ENCODE peak calls at places on chromosomes 16 and 17, in ten cellular contexts. V is anterior cingulate cortex; E is activated T-helper 1 cell treated with Interleukin-2 at 50 U/mL for 16 hours; N is COR-L47; G is NCI-H1417; R is RCC 7860; F is HTR-8/SVneo; B is HCT116; A is stimulated activated CD8-positive, alpha-beta memory T cell treated with anti-CD3 and anti-CD28 coated beads, Interleukin-4, amount 100 ng/mL, for 24 hours; W is head of caudate nucleus. Q is an unnamed sample.

GRCh38 chr17:45234641-45235040 is 13.0 kb downstream of the FMNL1 start:
- DNase-seq in V (no peak), E (no peak), N (peak; percentile 68), G (peak; percentile 33), R (peak; percentile 36), F (peak; percentile 61), B (no peak), A (no peak), W (no peak), Q (no peak)

GRCh38 chr16:87227651-87228015 is 89.6 kb downstream of the C16orf95 start:
- DNase-seq in V (no peak), E (no peak), N (no peak), G (no peak), R (no peak), F (no peak), B (no peak), A (no peak), W (no peak), Q (no peak)

GRCh38 chr17:42456223-42457106 is 2.2 kb upstream of the ATP6V0A1 start:
- DNase-seq in V (no peak), E (no peak), N (no peak), G (no peak), R (peak; percentile 47), F (peak; percentile 64), B (no peak), A (no peak), W (no peak), Q (no peak)

GRCh38 chr17:3415610-3416009 is 4.4 kb downstream of the OR3A3 start:
- DNase-seq in V (no peak), E (no peak), N (no peak), G (no peak), R (no peak), F (no peak), B (no peak), A (no peak), W (no peak), Q (no peak)

GRCh38 chr17:65630502-65630901 is 69.1 kb upstream of the AXIN2 start:
- DNase-seq in V (no peak), E (no peak), N (no peak), G (no peak), R (no peak), F (no peak), B (no peak), A (no peak), W (no peak), Q (no peak)

GRCh38 chr17:1077536-1078061 is 80.7 kb downstream of the TIMM22 start:
- DNase-seq in V (no peak), E (no peak), N (no peak), G (no peak), R (no peak), F (no peak), B (no peak), A (no peak), W (no peak), Q (no peak)

GRCh38 chr17:12959441-12959840 is 58.4 kb downstream of the ELAC2 start:
- DNase-seq in V (no peak), E (no peak), N (no peak), G (no peak), R (peak; percentile 6), F (no peak), B (no peak), A (no peak), W (no peak), Q (no peak)

GRCh38 chr16:24253192-24253591 is 2.9 kb upstream of the CACNG3 start:
- DNase-seq in V (no peak), E (no peak), N (peak; percentile 16), G (no peak), R (peak; percentile 38), F (peak; percentile 11), B (peak; percentile 34), A (no peak), W (peak; percentile 68), Q (peak; percentile 5)

GRCh38 chr17:7845359-7846062 is 9.4 kb upstream of the TMEM88 start:
- DNase-seq in V (no peak), E (no peak), N (no peak), G (no peak), R (no peak), F (no peak), B (no peak), A (no peak), W (no peak), Q (no peak)

GRCh38 chr16:52398491-52398960 is 148.4 kb downstream of the TOX3 start:
- DNase-seq in V (no peak), E (no peak), N (no peak), G (no peak), R (no peak), F (no peak), B (no peak), A (no peak), W (no peak), Q (no peak)

GRCh38 chr16:75380870-75381269 is 52.4 kb downstream of the CFDP1 start:
- DNase-seq in V (no peak), E (no peak), N (no peak), G (no peak), R (no peak), F (no peak), B (no peak), A (no peak), W (no peak), Q (no peak)

GRCh38 chr17:311119-311848 is 41.3 kb downstream of the RPH3AL start:
- DNase-seq in V (no peak), E (no peak), N (no peak), G (no peak), R (no peak), F (no peak), B (no peak), A (no peak), W (no peak), Q (no peak)

GRCh38 chr17:75288784-75289121 is 480 bp downstream of the SLC25A19 start:
- DNase-seq in V (no peak), E (no peak), N (peak; percentile 56), G (peak; percentile 88), R (peak; percentile 10), F (peak; percentile 62), B (no peak), A (peak; percentile 35), W (peak; percentile 33), Q (no peak)

GRCh38 chr16:50741225-50741807 is 570 bp upstream of the CYLD start:
- DNase-seq in V (no peak), E (no peak), N (no peak), G (no peak), R (no peak), F (no peak), B (no peak), A (no peak), W (peak; percentile 18), Q (no peak)

GRCh38 chr16:16047761-16048160 is 98.3 kb downstream of the ABCC1 start:
- DNase-seq in V (no peak), E (no peak), N (no peak), G (no peak), R (no peak), F (no peak), B (no peak), A (no peak), W (no peak), Q (no peak)

GRCh38 chr17:35879748-35880654 is at the start of gene CCL5:
- DNase-seq in V (no peak), E (peak; percentile 34), N (no peak), G (no peak), R (no peak), F (no peak), B (no peak), A (peak; percentile 41), W (no peak), Q (peak; percentile 32)

GRCh38 chr16:28981517-28981916 is 3.3 kb upstream of the LAT start:
- DNase-seq in V (no peak), E (no peak), N (no peak), G (no peak), R (peak; percentile 21), F (no peak), B (no peak), A (peak; percentile 36), W (no peak), Q (no peak)

GRCh38 chr17:12659500-12659899 is 6.2 kb upstream of the MYOCD start:
- DNase-seq in V (no peak), E (no peak), N (no peak), G (no peak), R (no peak), F (no peak), B (no peak), A (no peak), W (no peak), Q (no peak)

GRCh38 chr17:44911133-44912001 is 3.9 kb downstream of the GFAP start:
- DNase-seq in V (no peak), E (peak; percentile 13), N (peak; percentile 9), G (peak; percentile 42), R (no peak), F (peak; percentile 55), B (peak; percentile 35), A (peak; percentile 27), W (peak; percentile 33), Q (peak; percentile 23)

GRCh38 chr17:67025216-67025792 is 19.1 kb upstream of the CACNG1 start:
- DNase-seq in V (no peak), E (no peak), N (peak; percentile 46), G (no peak), R (no peak), F (no peak), B (no peak), A (no peak), W (no peak), Q (no peak)

GRCh38 chr17:57645950-57646686 is 99.0 kb downstream of the CCDC182 start:
- DNase-seq in V (no peak), E (no peak), N (no peak), G (no peak), R (no peak), F (no peak), B (no peak), A (no peak), W (no peak), Q (no peak)

GRCh38 chr17:28576758-28577465 is at the start of gene ALDOC:
- DNase-seq in V (peak; percentile 91), E (peak; percentile 98), N (peak; percentile 37), G (peak; percentile 41), R (peak; percentile 48), F (peak; percentile 58), B (peak; percentile 81), A (peak; percentile 97), W (peak; percentile 97), Q (peak; percentile 98)

GRCh38 chr17:44108440-44109311 is 14.8 kb downstream of the HDAC5 start:
- DNase-seq in V (no peak), E (no peak), N (no peak), G (no peak), R (peak; percentile 68), F (peak; percentile 97), B (no peak), A (no peak), W (no peak), Q (no peak)

Q was measured in activated T-helper 9 cell treated with anti-CD3 and anti-CD28 coated beads, Interleukin-2, amount 50 U/mL, for 16 hours.